ENCODE peak calls at places on chromosomes 13 and 19, in five cellular contexts. S is heart right ventricle, Q is H7, M is HCT116, C is lower lobe of right lung. K is an unnamed sample.

GRCh38 chr13:49369876-49370275 is 74.0 kb downstream of the CAB39L start:
- DNase-seq in S (no peak), C (no peak), M (no peak), Q (no peak), K (no peak)

GRCh38 chr19:1590641-1591397 is 1.8 kb downstream of the MBD3 start:
- DNase-seq in M (no peak), Q (peak), S (no peak), C (no peak), K (no peak)

GRCh38 chr13:108968566-108968965 is 339.2 kb downstream of the MYO16 start:
- DNase-seq in Q (no peak), S (no peak), C (no peak), M (no peak), K (no peak)

GRCh38 chr13:37490176-37490575 is 108.4 kb downstream of the POSTN start:
- DNase-seq in C (no peak), S (no peak), Q (no peak), M (no peak), K (no peak)

GRCh38 chr13:24851546-24851945 is 87.6 kb downstream of the RNF17 start:
- DNase-seq in Q (no peak), S (no peak), C (no peak), M (no peak), K (no peak)

GRCh38 chr19:27859689-27860088 is 1353.3 kb downstream of the UQCRFS1 start:
- DNase-seq in M (no peak), S (no peak), C (no peak), Q (no peak), K (no peak)

GRCh38 chr13:73324842-73325241 is 266.0 kb downstream of the KLF5 start:
- DNase-seq in Q (no peak), M (no peak), C (no peak), S (no peak), K (no peak)

GRCh38 chr13:33022986-33023385 is 6.8 kb downstream of the KL start:
- DNase-seq in M (no peak), C (no peak), Q (no peak), S (no peak), K (no peak)

GRCh38 chr19:2034729-2035589 is 16.1 kb downstream of the MKNK2 start:
- DNase-seq in M (peak), C (peak), Q (peak), S (no peak), K (peak)

GRCh38 chr13:54637377-54637776 is 1608.8 kb downstream of the OLFM4 start:
- DNase-seq in M (no peak), C (no peak), Q (peak), S (no peak), K (no peak)

GRCh38 chr13:78595458-78595818 is 7.9 kb downstream of the POU4F1 start:
- DNase-seq in C (no peak), S (no peak), Q (peak), M (no peak), K (no peak)

GRCh38 chr13:60226507-60226906 is 62.8 kb upstream of the DIAPH3 start:
- DNase-seq in M (peak), S (no peak), C (no peak), Q (peak), K (no peak)

GRCh38 chr19:4781851-4782250 is 9.7 kb upstream of the FEM1A start:
- DNase-seq in C (no peak), M (no peak), S (no peak), Q (no peak), K (no peak)

GRCh38 chr19:2469102-2469914 is 6.6 kb upstream of the GADD45B start:
- DNase-seq in M (peak), Q (peak), S (no peak), C (no peak), K (peak)

GRCh38 chr19:33512580-33513137 is 8.9 kb downstream of the PEPD start:
- DNase-seq in M (no peak), C (no peak), Q (no peak), S (no peak), K (no peak)

GRCh38 chr19:16076958-16077611 is 790 bp downstream of the TPM4 start:
- DNase-seq in C (peak), Q (peak), M (no peak), S (peak), K (no peak)

GRCh38 chr19:2268861-2269243 is 12.6 kb upstream of the JSRP1 start:
- DNase-seq in C (no peak), Q (no peak), S (no peak), M (no peak), K (no peak)

GRCh38 chr19:4889034-4889825 is 13.5 kb downstream of the ARRDC5 start:
- DNase-seq in S (no peak), C (no peak), Q (no peak), M (no peak), K (no peak)

GRCh38 chr19:45515807-45516401 is 8.6 kb downstream of the VASP start:
- DNase-seq in C (peak), S (no peak), Q (peak), M (no peak), K (no peak)

GRCh38 chr13:111117289-111117688 is 2.2 kb downstream of the ARHGEF7 start:
- DNase-seq in C (no peak), S (no peak), M (no peak), Q (no peak), K (no peak)

GRCh38 chr13:111115051-111115840 is at the start of gene ARHGEF7:
- DNase-seq in Q (peak), M (no peak), S (no peak), C (no peak), K (peak)

GRCh38 chr13:111116830-111117229 is 1.7 kb downstream of the ARHGEF7 start:
- DNase-seq in Q (no peak), M (no peak), C (no peak), S (no peak), K (no peak)

GRCh38 chr13:111114362-111115050 is 604 bp upstream of the ARHGEF7 start:
- DNase-seq in Q (peak), C (no peak), S (peak), M (no peak), K (peak)

GRCh38 chr13:111115841-111116500 is 861 bp downstream of the ARHGEF7 start:
- DNase-seq in C (no peak), M (no peak), S (peak), Q (peak), K (no peak)
- H3K4me3 ChIP-seq in C (peak), M (no peak), S (peak), Q (peak), K (no peak)

GRCh38 chr13:112587767-112588489 is at the start of gene TUBGCP3:
- DNase-seq in Q (peak), M (peak), S (peak), C (peak), K (peak)

GRCh38 chr13:112588490-112589297 is 741 bp upstream of the TUBGCP3 start:
- DNase-seq in M (no peak), S (no peak), Q (peak), C (no peak), K (no peak)

GRCh38 chr13:112583592-112584277 is 4.2 kb downstream of the TUBGCP3 start:
- DNase-seq in S (peak), C (no peak), Q (no peak), M (no peak), K (no peak)

GRCh38 chr13:112587359-112587766 is 590 bp downstream of the TUBGCP3 start:
- DNase-seq in S (peak), Q (peak), M (peak), C (peak), K (peak)

DNA sequence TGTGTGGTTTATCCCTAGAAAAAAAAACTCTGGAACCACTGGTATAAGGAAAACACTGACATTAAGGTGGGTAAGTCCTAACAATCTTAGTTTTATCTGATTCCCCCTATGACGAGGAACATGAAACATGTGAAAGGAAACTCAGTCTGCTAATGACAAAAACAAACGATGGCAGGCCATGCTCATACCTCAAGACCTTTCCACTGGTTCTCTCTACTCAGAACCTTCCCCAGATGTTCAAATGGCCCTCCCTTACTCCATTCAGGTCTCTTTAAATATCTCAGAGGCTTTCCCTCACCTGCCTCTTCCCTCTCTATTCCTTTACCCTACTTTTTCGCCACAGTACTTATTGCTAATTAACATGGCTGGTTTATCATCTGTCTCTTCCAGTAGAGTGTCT is 1.6 kb downstream of the TUBGCP3 start:
- DNase-seq in C (no peak), Q (no peak), M (no peak), S (no peak), K (no peak)
- H3K4me3 ChIP-seq in C (peak), Q (no peak), M (peak), S (no peak), K (no peak)

GRCh38 chr13:29494520-29494919 is 101.0 kb downstream of the SLC7A1 start:
- DNase-seq in Q (no peak), S (no peak), C (no peak), M (no peak), K (no peak)

GRCh38 chr13:29498426-29499040 is 97.0 kb downstream of the SLC7A1 start:
- DNase-seq in C (no peak), S (no peak), M (no peak), Q (no peak), K (no peak)

GRCh38 chr13:29493796-29494195 is 101.7 kb downstream of the SLC7A1 start:
- DNase-seq in Q (no peak), S (no peak), M (no peak), C (no peak), K (no peak)

GRCh38 chr13:29497137-29497654 is 98.3 kb downstream of the SLC7A1 start:
- DNase-seq in C (no peak), S (peak), Q (peak), M (no peak), K (no peak)

DNA sequence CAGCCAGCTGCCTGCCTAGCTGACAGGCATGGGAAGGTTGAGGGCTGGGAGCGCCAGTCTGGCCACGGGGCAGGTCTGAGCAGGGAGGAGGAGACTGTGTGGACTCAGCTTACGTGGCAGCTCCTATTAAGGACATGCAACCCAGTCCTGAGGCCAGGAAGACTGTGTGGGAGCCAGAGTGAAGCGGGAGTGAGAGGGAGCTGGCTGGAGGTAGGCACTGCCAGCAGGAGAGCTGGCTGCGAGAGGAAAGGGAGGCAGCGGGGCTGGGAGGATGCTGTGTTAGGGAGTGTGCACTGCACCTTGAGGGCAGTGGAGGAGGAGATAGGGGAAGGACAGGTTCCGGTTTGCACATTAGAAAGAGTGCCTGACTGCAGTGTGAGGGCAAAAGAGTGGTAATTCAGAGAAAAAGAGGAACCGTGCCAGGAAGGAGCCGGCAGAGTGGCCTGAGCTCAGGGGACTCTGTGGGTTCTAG is 99.2 kb downstream of the SLC7A1 start:
- DNase-seq in S (peak), M (no peak), Q (no peak), C (no peak), K (no peak)
- H3K4me3 ChIP-seq in S (no peak), M (no peak), Q (no peak), C (no peak), K (no peak)

DNA sequence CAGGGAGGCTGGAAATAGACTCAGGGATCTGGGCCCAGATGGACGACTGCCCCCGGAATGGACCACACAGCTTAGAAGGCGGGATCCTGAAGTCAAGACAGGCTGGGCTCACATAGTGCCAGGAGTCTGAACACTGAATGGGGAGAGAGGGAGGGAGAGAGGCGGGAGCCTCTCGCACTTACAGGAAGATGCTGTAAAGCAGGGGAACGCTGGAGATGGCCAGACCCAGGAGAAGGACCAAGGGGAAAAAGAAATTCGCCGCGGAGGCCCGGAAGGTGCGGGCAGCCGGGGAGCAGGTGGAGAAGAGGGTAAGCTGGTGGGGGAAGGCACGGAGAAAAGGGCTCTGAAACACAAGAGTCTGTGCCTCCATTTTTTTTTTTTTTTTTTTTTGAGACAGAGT is 1.4 kb upstream of the LENG1 start:
- DNase-seq in Q (no peak), S (no peak), C (no peak), M (no peak), K (no peak)
- H3K4me3 ChIP-seq in Q (peak), S (no peak), C (peak), M (peak), K (no peak)

DNA sequence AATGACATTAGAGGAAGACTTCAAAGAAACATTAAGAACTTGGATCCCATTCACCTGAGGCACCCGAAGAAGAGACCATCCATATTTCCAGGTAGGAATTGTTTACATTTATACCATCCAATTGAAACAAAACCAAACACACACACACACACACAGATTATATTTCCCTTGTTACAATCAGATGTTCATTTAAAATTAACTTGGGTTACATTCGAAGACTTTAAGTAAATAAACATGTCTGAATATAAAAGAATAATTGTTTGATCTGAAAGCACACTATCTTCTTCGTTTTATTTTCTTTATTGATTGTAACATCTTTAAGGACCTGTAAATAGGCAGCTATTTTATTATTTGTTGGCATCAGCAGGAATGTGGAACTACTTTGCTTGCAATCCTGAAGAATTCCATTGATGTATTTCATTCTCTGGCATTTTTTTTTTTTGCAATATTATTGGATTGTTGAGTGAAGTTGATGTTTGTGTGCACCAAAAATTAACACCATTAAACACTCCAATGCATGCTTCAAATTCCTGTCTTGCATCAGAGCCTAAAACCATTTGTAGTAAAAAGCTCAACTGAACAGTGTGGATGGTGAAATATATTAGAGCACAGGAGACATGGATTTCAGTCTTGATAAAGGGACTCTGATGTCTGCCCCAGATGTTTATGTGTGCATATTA is 85.3 kb upstream of the FRY start:
- DNase-seq in Q (no peak), C (no peak), S (no peak), M (no peak), K (no peak)
- H3K4me3 ChIP-seq in Q (no peak), C (peak), S (no peak), M (no peak), K (no peak)

GRCh38 chr19:345320-345879 is 804 bp upstream of the MIER2 start:
- DNase-seq in S (no peak), C (no peak), M (no peak), Q (peak), K (no peak)
- H3K4me3 ChIP-seq in S (peak), C (peak), M (no peak), Q (peak), K (peak)

DNA sequence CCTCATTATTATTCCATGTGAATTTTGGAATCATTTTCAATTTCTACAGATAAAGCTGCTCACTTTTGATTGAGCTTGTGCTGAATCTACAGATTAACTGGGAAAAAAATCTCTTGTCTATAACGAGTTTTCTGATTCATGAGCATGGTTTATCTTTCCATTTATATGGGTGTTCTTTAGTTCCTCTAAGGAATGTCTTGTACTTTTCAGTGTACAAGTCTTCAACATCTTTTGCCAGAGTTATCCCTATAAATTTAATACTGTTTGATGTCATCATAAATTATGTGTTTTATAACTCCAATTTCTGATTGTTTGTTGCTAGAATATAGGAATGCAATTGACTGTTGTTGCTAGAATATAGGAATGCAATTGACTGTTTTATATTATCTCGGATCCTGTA is 533.8 kb downstream of the OLFM4 start:
- DNase-seq in S (no peak), C (no peak), M (no peak), Q (no peak), K (no peak)
- H3K4me3 ChIP-seq in S (no peak), C (no peak), M (no peak), Q (no peak), K (no peak)

DNA sequence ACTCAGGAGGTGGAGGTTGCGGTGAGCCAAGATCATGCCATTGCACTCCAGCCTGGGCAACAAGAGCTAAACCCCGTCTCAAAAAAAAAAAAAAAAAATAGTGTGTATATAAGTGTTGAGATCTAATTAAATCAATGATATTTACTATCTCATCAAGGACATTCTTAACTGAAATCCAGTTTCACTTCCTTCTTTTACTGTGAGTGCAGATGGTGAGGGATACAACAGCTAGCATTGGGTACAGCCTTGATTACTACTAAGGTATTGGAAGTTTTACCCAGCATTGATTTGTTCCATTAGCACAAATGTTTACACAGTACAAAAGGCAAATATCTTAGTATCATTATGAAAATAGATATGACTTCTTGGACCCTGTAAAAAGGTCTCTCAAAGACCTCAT is 546.6 kb downstream of the KCTD12 start:
- DNase-seq in Q (no peak), C (no peak), M (no peak), S (no peak), K (no peak)
- H3K4me3 ChIP-seq in Q (no peak), C (no peak), M (no peak), S (no peak), K (no peak)

DNA sequence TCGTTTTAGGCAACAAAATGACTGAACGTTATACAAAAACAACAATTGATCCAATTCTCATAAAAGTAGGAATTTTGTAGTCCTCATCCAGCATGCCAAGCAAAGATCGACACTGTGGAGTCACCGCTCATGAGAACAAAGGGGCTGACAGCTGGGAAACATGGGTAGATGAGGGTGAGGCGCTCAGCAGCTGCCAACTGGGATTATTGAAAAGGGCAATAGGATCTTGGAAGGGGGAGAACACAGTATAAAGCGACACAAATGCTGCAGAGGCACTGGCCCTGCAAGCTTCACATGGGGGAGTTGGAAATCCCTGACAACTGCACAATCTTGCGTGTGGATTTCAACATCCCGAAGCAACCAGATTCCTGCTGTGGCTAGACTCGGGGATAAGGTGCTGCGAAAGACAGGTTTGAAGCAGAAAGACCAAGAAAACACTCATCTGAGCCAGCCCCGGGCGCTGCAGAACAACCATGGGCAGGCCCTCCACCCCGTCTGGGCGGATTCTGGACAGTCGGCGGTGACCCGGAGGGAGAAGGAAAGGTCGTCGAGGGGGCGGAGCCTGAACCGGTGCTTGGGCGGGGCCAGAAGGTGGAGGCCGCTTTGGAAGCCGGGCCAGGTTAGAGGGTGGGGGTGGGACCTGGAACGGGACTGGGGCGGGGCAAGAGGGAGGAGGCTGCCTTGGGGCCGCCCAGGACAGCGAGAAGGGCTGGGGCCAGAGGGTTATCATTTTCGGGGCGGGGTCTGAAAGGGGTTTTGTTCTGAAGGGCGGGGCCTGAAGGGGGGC is 5.2 kb upstream of the ZNF765 start:
- DNase-seq in C (no peak), S (no peak), Q (peak), M (no peak), K (no peak)
- H3K4me3 ChIP-seq in C (no peak), S (no peak), Q (peak), M (no peak), K (no peak)

GRCh38 chr13:114283581-114283980 is 2.2 kb downstream of the UPF3A start:
- DNase-seq in C (no peak), Q (no peak), S (no peak), M (no peak), K (no peak)

GRCh38 chr13:114281351-114282142 is at the start of gene UPF3A:
- DNase-seq in M (peak), Q (peak), C (peak), S (peak), K (peak)

GRCh38 chr13:114282143-114282685 is 813 bp downstream of the UPF3A start:
- DNase-seq in Q (peak), S (peak), C (peak), M (no peak), K (no peak)

GRCh38 chr13:114279146-114279545 is 2.3 kb upstream of the UPF3A start:
- DNase-seq in S (no peak), M (no peak), Q (no peak), C (no peak), K (no peak)

GRCh38 chr13:114279770-114280169 is 1.6 kb upstream of the UPF3A start:
- DNase-seq in S (no peak), M (no peak), Q (no peak), C (no peak), K (no peak)
- H3K4me3 ChIP-seq in S (no peak), M (no peak), Q (no peak), C (no peak), K (peak)

K was measured in naive thymus-derived CD4-positive, alpha-beta T cell.